ENCODE peak calls at places on chromosomes 12 and 14, in eight cellular contexts. O is A549, G is transverse colon, X is IMR-90, W is lower leg skin, T is gastrocnemius medialis, F is HCT116, H is prostate gland. K is an unnamed sample.

GRCh38 chr14:87264796-87265195 is 728.2 kb downstream of the GALC start:
- DNase-seq in O (no peak), G (no peak), X (no peak), W (no peak), T (no peak), F (no peak), H (no peak), K (no peak)

GRCh38 chr14:22849212-22849819 is 12.9 kb downstream of the MMP14 start:
- DNase-seq in O (no peak), G (peak; percentile 29), X (no peak), W (peak; percentile 82), T (peak; percentile 66), F (no peak), H (peak; percentile 49), K (no peak)

GRCh38 chr14:105173901-105174894 is 5.6 kb upstream of the JAG2 start:
- DNase-seq in O (no peak), G (peak; percentile 33), X (no peak), W (no peak), T (no peak), F (no peak), H (no peak), K (no peak)

GRCh38 chr12:96233941-96234461 is 39.8 kb downstream of the ELK3 start:
- DNase-seq in O (no peak), G (peak; percentile 80), X (peak; percentile 95), W (peak; percentile 93), T (peak; percentile 86), F (no peak), H (peak; percentile 77), K (peak; percentile 97)

GRCh38 chr12:21183721-21184275 is 52.8 kb downstream of the SLCO1B1 start:
- DNase-seq in O (no peak), G (no peak), X (no peak), W (no peak), T (no peak), F (no peak), H (no peak), K (no peak)

GRCh38 chr12:70733385-70733784 is 96.2 kb upstream of the PTPRB start:
- DNase-seq in O (peak; percentile 73), G (no peak), X (peak; percentile 67), W (no peak), T (no peak), F (peak; percentile 76), H (peak; percentile 29), K (no peak)

GRCh38 chr12:3905664-3906063 is 32.5 kb upstream of the PARP11 start:
- DNase-seq in O (no peak), G (no peak), X (no peak), W (no peak), T (no peak), F (no peak), H (no peak), K (no peak)

GRCh38 chr12:54970741-54971140 is 13.8 kb downstream of the TESPA1 start:
- DNase-seq in O (no peak), G (no peak), X (no peak), W (no peak), T (no peak), F (no peak), H (no peak), K (no peak)

GRCh38 chr14:33484264-33484663 is 466.6 kb downstream of the EGLN3 start:
- DNase-seq in O (no peak), G (no peak), X (no peak), W (no peak), T (no peak), F (no peak), H (no peak), K (no peak)

GRCh38 chr12:10982244-10982643 is 4.5 kb downstream of the TAS2R50 start:
- DNase-seq in O (no peak), G (no peak), X (no peak), W (no peak), T (no peak), F (no peak), H (no peak), K (no peak)

GRCh38 chr14:98548071-98548686 is 723.8 kb downstream of the BCL11B start:
- DNase-seq in O (no peak), G (no peak), X (no peak), W (no peak), T (no peak), F (no peak), H (no peak), K (no peak)

GRCh38 chr12:44847888-44848770 is 28.0 kb downstream of the NELL2 start:
- DNase-seq in O (no peak), G (peak; percentile 17), X (no peak), W (no peak), T (no peak), F (no peak), H (no peak), K (no peak)

GRCh38 chr12:57727758-57728395 is 10.7 kb downstream of the AGAP2 start:
- DNase-seq in O (no peak), G (no peak), X (no peak), W (no peak), T (no peak), F (no peak), H (no peak), K (no peak)

GRCh38 chr12:23333938-23334337 is 615.5 kb downstream of the SOX5 start:
- DNase-seq in O (no peak), G (no peak), X (no peak), W (no peak), T (no peak), F (no peak), H (no peak), K (no peak)

GRCh38 chr12:105897311-105897725 is 241.4 kb downstream of the NUAK1 start:
- DNase-seq in O (no peak), G (no peak), X (no peak), W (peak; percentile 32), T (no peak), F (no peak), H (no peak), K (no peak)

GRCh38 chr12:124709722-124710656 is 142.6 kb upstream of the NCOR2 start:
- DNase-seq in O (no peak), G (no peak), X (peak; percentile 87), W (no peak), T (no peak), F (no peak), H (no peak), K (no peak)

GRCh38 chr12:132410296-132410625 is 79.7 kb upstream of the FBRSL1 start:
- DNase-seq in O (no peak), G (no peak), X (no peak), W (no peak), T (no peak), F (no peak), H (no peak), K (no peak)

GRCh38 chr14:99946652-99947489 is 118.4 kb upstream of the EVL start:
- DNase-seq in O (no peak), G (peak; percentile 35), X (no peak), W (no peak), T (no peak), F (no peak), H (no peak), K (no peak)

GRCh38 chr12:131095826-131096680 is 142.3 kb downstream of the ADGRD1 start:
- DNase-seq in O (no peak), G (no peak), X (no peak), W (no peak), T (no peak), F (no peak), H (no peak), K (no peak)

GRCh38 chr14:30426463-30426862 is 132.5 kb upstream of the G2E3 start:
- DNase-seq in O (no peak), G (no peak), X (no peak), W (no peak), T (no peak), F (no peak), H (no peak), K (no peak)

GRCh38 chr14:30427846-30428245 is 131.1 kb upstream of the G2E3 start:
- DNase-seq in O (no peak), G (no peak), X (no peak), W (no peak), T (no peak), F (no peak), H (no peak), K (no peak)

GRCh38 chr14:30427401-30427800 is 131.6 kb upstream of the G2E3 start:
- DNase-seq in O (no peak), G (no peak), X (no peak), W (no peak), T (no peak), F (no peak), H (no peak), K (no peak)

GRCh38 chr14:30431552-30431951 is 127.4 kb upstream of the G2E3 start:
- DNase-seq in O (no peak), G (no peak), X (no peak), W (no peak), T (no peak), F (no peak), H (no peak), K (no peak)
- TF ChIP-seq POLR2A in O (no peak), G (no peak), X (no peak), W (no peak), T (no peak), F (no peak), H (no peak), K (no peak)

DNA sequence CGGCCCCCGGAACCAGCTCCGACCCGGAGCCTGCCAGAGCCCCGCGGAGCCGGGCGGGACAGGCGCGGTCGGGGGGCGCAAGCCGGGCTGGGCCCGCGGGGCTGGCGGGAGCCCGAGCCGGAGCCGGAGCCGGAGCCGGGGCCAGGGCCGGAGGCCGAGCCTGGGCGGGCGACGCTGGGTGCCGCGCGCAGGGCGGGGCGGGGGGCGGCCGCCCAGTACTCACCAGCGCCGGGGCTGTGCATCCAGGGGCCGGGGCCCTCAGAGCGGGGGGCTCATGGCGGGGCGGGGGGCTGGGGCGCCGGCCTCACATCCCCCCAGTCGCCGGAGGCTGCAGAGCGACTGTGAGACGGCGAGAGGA is 180 bp downstream of the HDAC7 start:
- DNase-seq in O (no peak), G (no peak), X (no peak), W (no peak), T (no peak), F (no peak), H (no peak), K (no peak)
- TF ChIP-seq POLR2A in O (no peak), G (no peak), X (no peak), W (no peak), T (no peak), F (no peak), H (no peak), K (no peak)

DNA sequence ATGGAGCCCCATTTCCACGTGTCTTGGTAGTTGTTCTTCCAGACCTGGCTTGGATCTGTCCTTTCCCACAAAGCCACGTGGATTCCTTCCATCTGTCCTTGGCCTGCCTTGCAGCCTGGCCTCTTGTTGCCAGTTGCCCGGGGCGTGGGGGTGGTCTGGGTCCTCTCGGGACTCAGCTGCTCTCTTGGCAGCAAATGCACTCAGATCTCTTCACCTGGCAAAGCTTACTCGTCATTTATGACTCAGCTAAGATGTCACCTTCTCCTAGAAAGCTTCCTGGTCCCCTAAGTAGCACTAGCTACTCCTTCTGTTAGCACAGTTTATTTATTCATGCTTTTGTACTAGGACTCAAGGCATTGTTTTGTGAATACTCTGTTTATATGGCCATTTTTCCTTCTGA is 13.6 kb downstream of the PLEKHG3 start:
- DNase-seq in O (peak; percentile 56), G (no peak), X (peak; percentile 20), W (peak; percentile 45), T (no peak), F (no peak), H (peak; percentile 40), K (no peak)
- TF ChIP-seq POLR2A in O (no peak), G (no peak), X (no peak), W (no peak), T (no peak), F (no peak), H (no peak), K (no peak)

GRCh38 chr14:88551094-88551870 is 3.5 kb downstream of the PTPN21 start:
- DNase-seq in O (peak; percentile 91), G (peak; percentile 84), X (peak; percentile 82), W (peak; percentile 70), T (peak; percentile 77), F (peak; percentile 58), H (peak; percentile 75), K (no peak)
- TF ChIP-seq POLR2A in O (no peak), G (peak; percentile 55), X (no peak), W (no peak), T (peak; percentile 56), F (no peak), H (peak; percentile 44), K (no peak)

K was measured in esophagus muscularis mucosa.